ENCODE peak calls at places on chromosomes 16 and 17, in ten cellular contexts. E is Peyer's patch, N is transverse colon, K is aorta, T is left lung, F is coronary artery, G is esophagus muscularis mucosa, I is ascending aorta, A is A549, U is fibroblast of lung. X is an unnamed sample.

GRCh38 chr16:79307214-79307613 is 293.3 kb downstream of the MAF start:
- DNase-seq in E (peak; percentile 58), N (peak; percentile 30), K (no peak), T (peak; percentile 85), F (no peak), G (peak; percentile 92), I (peak; percentile 72), A (no peak), U (no peak), X (peak; percentile 32)

GRCh38 chr17:12637015-12637414 is 28.7 kb upstream of the MYOCD start:
- DNase-seq in E (no peak), N (no peak), K (no peak), T (no peak), F (peak; percentile 82), G (no peak), I (peak; percentile 90), A (peak; percentile 56), U (peak; percentile 99), X (no peak)

GRCh38 chr17:76496464-76496863 is 4.8 kb downstream of the RHBDF2 start:
- DNase-seq in E (no peak), N (no peak), K (no peak), T (no peak), F (no peak), G (no peak), I (no peak), A (no peak), U (no peak), X (no peak)

GRCh38 chr17:13415877-13416416 is 185.8 kb downstream of the HS3ST3A1 start:
- DNase-seq in E (peak; percentile 67), N (peak; percentile 60), K (no peak), T (peak; percentile 71), F (no peak), G (no peak), I (no peak), A (no peak), U (peak; percentile 90), X (no peak)

GRCh38 chr17:17809527-17810373 is 27.0 kb downstream of the SREBF1 start:
- DNase-seq in E (no peak), N (no peak), K (peak; percentile 89), T (no peak), F (no peak), G (no peak), I (no peak), A (no peak), U (peak; percentile 43), X (no peak)

GRCh38 chr16:14640538-14640937 is 7.8 kb downstream of the BFAR start:
- DNase-seq in E (peak; percentile 85), N (peak; percentile 76), K (no peak), T (no peak), F (no peak), G (no peak), I (no peak), A (no peak), U (no peak), X (no peak)

GRCh38 chr17:47957591-47958490 is at the start of gene PRR15L:
- DNase-seq in E (peak; percentile 90), N (peak; percentile 91), K (no peak), T (peak; percentile 80), F (no peak), G (no peak), I (no peak), A (no peak), U (no peak), X (no peak)

GRCh38 chr17:83069571-83069906 is 9.9 kb upstream of the METRNL start:
- DNase-seq in E (no peak), N (no peak), K (no peak), T (no peak), F (no peak), G (no peak), I (no peak), A (no peak), U (no peak), X (no peak)

GRCh38 chr17:71966459-71967313 is 154.1 kb upstream of the SOX9 start:
- DNase-seq in E (no peak), N (no peak), K (peak; percentile 74), T (no peak), F (no peak), G (no peak), I (peak; percentile 73), A (no peak), U (peak; percentile 28), X (no peak)

GRCh38 chr17:81648707-81649085 is 7.6 kb downstream of the PDE6G start:
- DNase-seq in E (no peak), N (no peak), K (no peak), T (no peak), F (no peak), G (no peak), I (no peak), A (no peak), U (no peak), X (no peak)

GRCh38 chr16:88524973-88525662 is 45.1 kb upstream of the ZC3H18 start:
- DNase-seq in E (no peak), N (no peak), K (no peak), T (no peak), F (no peak), G (no peak), I (no peak), A (no peak), U (no peak), X (no peak)

GRCh38 chr17:58527949-58528348 is 13.5 kb upstream of the MTMR4 start:
- DNase-seq in E (no peak), N (no peak), K (no peak), T (no peak), F (no peak), G (no peak), I (no peak), A (no peak), U (peak; percentile 82), X (peak; percentile 72)

GRCh38 chr17:162689-163088 is 18.8 kb downstream of the DOC2B start:
- DNase-seq in E (no peak), N (no peak), K (no peak), T (no peak), F (no peak), G (no peak), I (no peak), A (no peak), U (no peak), X (no peak)

GRCh38 chr17:35050170-35050569 is 13.3 kb downstream of the RFFL start:
- DNase-seq in E (no peak), N (no peak), K (no peak), T (no peak), F (no peak), G (no peak), I (no peak), A (no peak), U (no peak), X (no peak)

GRCh38 chr17:35046245-35046644 is 17.3 kb downstream of the RFFL start:
- DNase-seq in E (no peak), N (no peak), K (no peak), T (no peak), F (no peak), G (no peak), I (no peak), A (no peak), U (no peak), X (no peak)

GRCh38 chr17:35044181-35044580 is 19.3 kb downstream of the RFFL start:
- DNase-seq in E (no peak), N (no peak), K (no peak), T (no peak), F (no peak), G (no peak), I (no peak), A (no peak), U (no peak), X (no peak)

GRCh38 chr17:35048685-35049379 is 14.7 kb downstream of the RFFL start:
- DNase-seq in E (no peak), N (no peak), K (no peak), T (no peak), F (no peak), G (no peak), I (no peak), A (no peak), U (no peak), X (no peak)

GRCh38 chr17:35046740-35047283 is 16.7 kb downstream of the RFFL start:
- DNase-seq in E (no peak), N (no peak), K (no peak), T (no peak), F (no peak), G (no peak), I (no peak), A (no peak), U (peak; percentile 91), X (no peak)
- H3K27ac ChIP-seq in E (peak overlapping the region; percentile 55), N (peak overlapping the region; percentile 58), K (no peak overlapping the region), T (no peak overlapping the region), F (no peak overlapping the region), G (no peak overlapping the region), I (no peak overlapping the region), A (peak overlapping the region; percentile 17), U (no peak overlapping the region), X (peak overlapping the region; percentile 80)

GRCh38 chr16:50282955-50283631 is 16.7 kb downstream of the ADCY7 start:
- DNase-seq in E (no peak), N (no peak), K (peak; percentile 48), T (peak; percentile 34), F (no peak), G (no peak), I (no peak), A (no peak), U (no peak), X (no peak)
- H3K27ac ChIP-seq in E (no peak overlapping the region), N (peak overlapping the region; percentile 53), K (no peak overlapping the region), T (peak overlapping the region; percentile 93), F (peak overlapping the region; percentile 35), G (no peak overlapping the region), I (no peak overlapping the region), A (no peak overlapping the region), U (no peak overlapping the region), X (peak overlapping the region; percentile 31)

GRCh38 chr16:2737238-2737605 is 15.2 kb upstream of the SRRM2 start:
- DNase-seq in E (no peak), N (no peak), K (peak; percentile 15), T (no peak), F (no peak), G (no peak), I (no peak), A (no peak), U (no peak), X (no peak)
- H3K27ac ChIP-seq in E (no peak overlapping the region), N (no peak overlapping the region), K (no peak overlapping the region), T (no peak overlapping the region), F (no peak overlapping the region), G (no peak overlapping the region), I (no peak overlapping the region), A (no peak overlapping the region), U (no peak overlapping the region), X (no peak overlapping the region)

DNA sequence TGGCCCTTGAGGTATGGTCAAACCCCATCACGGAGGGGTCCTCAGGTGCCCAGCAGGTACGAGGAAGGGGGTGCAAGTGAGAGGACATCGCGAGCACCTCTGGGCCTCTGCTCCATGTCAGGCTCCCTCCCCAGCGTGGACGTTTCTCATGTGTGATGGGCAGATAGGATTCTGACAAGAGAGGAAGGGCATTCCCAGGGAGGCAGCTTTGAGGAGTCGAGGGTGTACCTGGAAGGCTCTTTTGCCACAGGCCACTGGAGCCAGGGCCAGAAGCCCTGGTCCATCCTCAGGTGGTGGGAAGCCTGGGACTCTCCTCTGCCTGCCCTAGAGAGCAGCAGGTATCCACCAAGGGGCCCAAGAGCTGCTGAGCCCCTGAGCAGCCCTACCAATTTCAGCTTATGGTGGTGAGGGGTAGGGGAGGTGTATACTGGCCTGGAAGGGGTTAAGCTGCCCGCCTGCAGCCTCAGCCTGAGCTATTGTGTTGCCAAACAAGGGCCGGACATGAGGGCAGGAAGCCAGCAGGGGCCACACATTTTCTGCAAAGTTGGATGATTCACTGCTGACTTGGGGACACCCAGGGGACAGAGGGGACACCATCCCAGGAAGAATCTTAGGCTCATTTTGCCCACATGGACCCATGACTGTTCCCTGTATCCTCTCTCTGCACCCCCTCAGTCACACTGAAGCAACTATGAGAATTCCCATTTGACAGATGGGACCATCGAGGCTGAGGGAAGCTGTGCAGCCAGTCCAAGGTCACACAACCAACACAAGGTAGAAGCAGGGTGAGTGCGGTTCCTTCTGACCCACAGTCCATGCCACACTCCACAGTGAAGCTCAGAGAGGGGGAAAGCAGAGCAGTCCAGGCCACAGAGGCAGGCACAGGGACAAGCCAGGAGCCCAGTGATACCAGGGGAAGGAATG is 1.7 kb downstream of the CDH5 start:
- DNase-seq in E (no peak), N (no peak), K (no peak), T (no peak), F (no peak), G (no peak), I (no peak), A (no peak), U (no peak), X (no peak)
- H3K27ac ChIP-seq in E (no peak overlapping the region), N (peak overlapping the region; percentile 55), K (no peak overlapping the region), T (peak overlapping the region; percentile 78), F (peak overlapping the region; percentile 79), G (peak overlapping the region; percentile 71), I (no peak overlapping the region), A (no peak overlapping the region), U (no peak overlapping the region), X (no peak overlapping the region)

X was measured in substantia nigra.